ENCODE peak calls at places on chromosome 20, in five cellular contexts. Q is thoracic aorta, U is anterior cingulate cortex, A is SJSA1, C is progenitor cell of endocrine pancreas. N is an unnamed sample.
A peak's percentile ranks its signal among the peaks of the same experiment; 100 is the strongest.

GRCh38 chr20:3808141-3808479 is 12.0 kb downstream of the CDC25B start:
- DNase-seq in Q (peak; percentile 80), U (peak; percentile 36), A (no peak), C (no peak), N (peak; percentile 92)

GRCh38 chr20:10578607-10579006 is 95.2 kb downstream of the JAG1 start:
- DNase-seq in Q (no peak), U (no peak), A (no peak), C (no peak), N (no peak)

GRCh38 chr20:1005452-1006027 is 3.4 kb upstream of the RSPO4 start:
- DNase-seq in Q (no peak), U (no peak), A (no peak), C (no peak), N (no peak)

GRCh38 chr20:62306440-62307187 is 3.8 kb downstream of the ADRM1 start:
- DNase-seq in Q (no peak), U (no peak), A (no peak), C (no peak), N (no peak)

GRCh38 chr20:50371878-50372769 is 138.1 kb upstream of the PTPN1 start:
- DNase-seq in Q (no peak), U (no peak), A (no peak), C (no peak), N (no peak)

GRCh38 chr20:36173451-36173933 is 19.0 kb downstream of the EPB41L1 start:
- DNase-seq in Q (no peak), U (no peak), A (no peak), C (no peak), N (no peak)

GRCh38 chr20:11509776-11510175 is 407.9 kb upstream of the BTBD3 start:
- DNase-seq in Q (no peak), U (no peak), A (no peak), C (no peak), N (no peak)

GRCh38 chr20:50924261-50924660 is 7.0 kb downstream of the ADNP start:
- DNase-seq in Q (no peak), U (no peak), A (no peak), C (no peak), N (no peak)

GRCh38 chr20:58515240-58516212 is at the start of gene APCDD1L:
- DNase-seq in Q (peak; percentile 15), U (no peak), A (peak; percentile 22), C (no peak), N (no peak)

GRCh38 chr20:59123011-59123676 is 40.5 kb upstream of the ZNF831 start:
- DNase-seq in Q (no peak), U (no peak), A (no peak), C (no peak), N (no peak)

GRCh38 chr20:50216543-50217206 is 26.0 kb downstream of the CEBPB start:
- DNase-seq in Q (no peak), U (no peak), A (no peak), C (peak; percentile 24), N (no peak)

GRCh38 chr20:58570181-58570859 is 55.1 kb upstream of the APCDD1L start:
- DNase-seq in Q (no peak), U (no peak), A (no peak), C (no peak), N (no peak)

GRCh38 chr20:635609-636338 is 17.2 kb downstream of the SRXN1 start:
- DNase-seq in Q (no peak), U (no peak), A (no peak), C (no peak), N (no peak)

GRCh38 chr20:955656-956055 is 39.5 kb upstream of the ANGPT4 start:
- DNase-seq in Q (no peak), U (no peak), A (no peak), C (no peak), N (no peak)

N was measured in osteocyte.